ENCODE peak calls at places on chromosomes 6 and 20, in six cellular contexts. A is ovary, E is SK-N-SH, K is cardiac muscle cell, C is hepatocyte, S is right lobe of liver. X is an unnamed sample.

GRCh38 chr6:47147175-47147727 is 105.1 kb upstream of the ADGRF1 start:
- DNase-seq in S (no peak), E (no peak), A (no peak), C (no peak), K (no peak), X (no peak)

GRCh38 chr6:18720075-18720474 is 332.9 kb downstream of the RNF144B start:
- DNase-seq in C (no peak), A (no peak), K (no peak), E (no peak), S (no peak), X (no peak)

GRCh38 chr20:63769891-63770474 is 30.4 kb downstream of the SLC2A4RG start:
- DNase-seq in K (no peak), E (no peak), C (no peak), S (no peak), A (no peak), X (no peak)

GRCh38 chr6:85360794-85361642 is 88.9 kb upstream of the NT5E start:
- DNase-seq in E (no peak), K (peak), C (peak), S (no peak), A (peak), X (no peak)

GRCh38 chr6:36977470-36977941 is 8.5 kb downstream of the MTCH1 start:
- DNase-seq in E (no peak), K (no peak), C (no peak), A (no peak), S (no peak), X (no peak)

GRCh38 chr6:155301867-155302266 is 12.4 kb downstream of the TFB1M start:
- DNase-seq in S (no peak), K (peak), C (no peak), E (no peak), A (no peak), X (no peak)

GRCh38 chr6:163162874-163163213 is 251.7 kb upstream of the QKI start:
- DNase-seq in E (no peak), K (no peak), C (no peak), A (no peak), S (peak), X (no peak)

GRCh38 chr6:34696189-34696738 is 303 bp downstream of the ILRUN start:
- DNase-seq in C (peak), K (peak), E (no peak), S (no peak), A (no peak), X (peak)

GRCh38 chr20:14582855-14583254 is 245.4 kb upstream of the FLRT3 start:
- DNase-seq in A (no peak), S (no peak), K (no peak), C (no peak), E (no peak), X (no peak)

GRCh38 chr6:107679457-107679856 is 144.7 kb downstream of the SCML4 start:
- DNase-seq in C (no peak), A (peak), E (no peak), S (no peak), K (peak), X (no peak)

GRCh38 chr6:36929152-36929551 is 25.4 kb upstream of the PI16 start:
- DNase-seq in C (no peak), E (no peak), A (no peak), K (no peak), S (no peak), X (no peak)

GRCh38 chr6:41132254-41132653 is 21.9 kb downstream of the TREML1 start:
- DNase-seq in K (no peak), C (no peak), S (no peak), E (no peak), A (no peak), X (no peak)

GRCh38 chr6:84618046-84618752 is 146.2 kb downstream of the TBX18 start:
- DNase-seq in A (no peak), S (no peak), E (no peak), C (no peak), K (peak), X (no peak)

DNA sequence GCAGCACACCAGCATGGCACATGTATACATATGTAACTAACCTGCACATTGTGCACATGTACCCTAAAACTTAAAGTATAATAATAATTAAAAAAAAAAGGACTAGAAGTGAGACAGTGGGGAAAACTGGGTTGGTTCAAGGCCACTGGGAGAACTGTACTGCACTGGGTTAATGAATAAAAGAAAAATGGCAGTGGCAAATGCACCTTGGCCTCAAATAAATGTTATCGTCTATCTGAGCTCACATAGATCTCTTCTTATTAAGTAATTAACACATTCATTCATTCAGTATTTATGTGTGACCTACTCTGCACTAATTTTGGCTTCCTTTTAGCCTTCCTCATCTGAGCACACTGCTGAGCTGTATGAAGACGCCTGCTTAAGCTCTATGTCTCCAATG is 17.5 kb downstream of the CITED2 start:
- DNase-seq in S (no peak), C (no peak), K (no peak), E (no peak), A (no peak), X (no peak)
- H3K4me3 ChIP-seq in S (no peak), C (no peak), K (no peak), E (no peak), A (no peak), X (no peak)

GRCh38 chr6:21665436-21666199 is 72.1 kb downstream of the SOX4 start:
- DNase-seq in E (peak), K (no peak), S (no peak), A (peak), C (peak), X (no peak)

GRCh38 chr6:21664263-21665081 is 70.9 kb downstream of the SOX4 start:
- DNase-seq in C (peak), K (peak), A (peak), S (peak), E (no peak), X (no peak)

GRCh38 chr6:21666788-21667681 is 73.5 kb downstream of the SOX4 start:
- DNase-seq in A (peak), E (peak), K (peak), C (peak), S (no peak), X (no peak)

GRCh38 chr6:21665101-21665435 is 71.5 kb downstream of the SOX4 start:
- DNase-seq in E (no peak), S (no peak), A (no peak), K (peak), C (no peak), X (no peak)

GRCh38 chr6:21666200-21666671 is 72.7 kb downstream of the SOX4 start:
- DNase-seq in K (peak), C (peak), E (peak), A (peak), S (peak), X (no peak)
- H3K4me3 ChIP-seq in K (peak), C (peak), E (peak), A (peak), S (peak), X (peak)

GRCh38 chr20:47689726-47690125 is 95.6 kb downstream of the SULF2 start:
- DNase-seq in S (no peak), A (no peak), K (no peak), E (no peak), C (no peak), X (no peak)

GRCh38 chr20:47688385-47689381 is 96.6 kb downstream of the SULF2 start:
- DNase-seq in S (no peak), C (no peak), A (no peak), E (no peak), K (peak), X (no peak)

GRCh38 chr20:47687095-47687987 is 97.9 kb downstream of the SULF2 start:
- DNase-seq in A (no peak), S (no peak), E (no peak), K (no peak), C (no peak), X (no peak)

GRCh38 chr20:47694021-47694818 is 91.1 kb downstream of the SULF2 start:
- DNase-seq in A (no peak), K (no peak), C (no peak), E (no peak), S (no peak), X (no peak)

GRCh38 chr20:47691632-47692031 is 93.6 kb downstream of the SULF2 start:
- DNase-seq in S (no peak), C (no peak), A (no peak), K (peak), E (no peak), X (no peak)
- H3K4me3 ChIP-seq in S (no peak), C (no peak), A (no peak), K (no peak), E (no peak), X (no peak)

GRCh38 chr20:32823737-32824588 is 4.2 kb downstream of the MAPRE1 start:
- DNase-seq in K (peak), E (no peak), S (no peak), C (no peak), A (no peak), X (no peak)
- H3K4me3 ChIP-seq in K (no peak), E (no peak), S (no peak), C (no peak), A (no peak), X (no peak)

GRCh38 chr20:62606551-62607201 is 35.6 kb upstream of the SLCO4A1 start:
- DNase-seq in C (no peak), E (no peak), K (peak), S (peak), A (peak), X (no peak)
- H3K4me3 ChIP-seq in C (no peak), E (no peak), K (no peak), S (no peak), A (no peak), X (no peak)

DNA sequence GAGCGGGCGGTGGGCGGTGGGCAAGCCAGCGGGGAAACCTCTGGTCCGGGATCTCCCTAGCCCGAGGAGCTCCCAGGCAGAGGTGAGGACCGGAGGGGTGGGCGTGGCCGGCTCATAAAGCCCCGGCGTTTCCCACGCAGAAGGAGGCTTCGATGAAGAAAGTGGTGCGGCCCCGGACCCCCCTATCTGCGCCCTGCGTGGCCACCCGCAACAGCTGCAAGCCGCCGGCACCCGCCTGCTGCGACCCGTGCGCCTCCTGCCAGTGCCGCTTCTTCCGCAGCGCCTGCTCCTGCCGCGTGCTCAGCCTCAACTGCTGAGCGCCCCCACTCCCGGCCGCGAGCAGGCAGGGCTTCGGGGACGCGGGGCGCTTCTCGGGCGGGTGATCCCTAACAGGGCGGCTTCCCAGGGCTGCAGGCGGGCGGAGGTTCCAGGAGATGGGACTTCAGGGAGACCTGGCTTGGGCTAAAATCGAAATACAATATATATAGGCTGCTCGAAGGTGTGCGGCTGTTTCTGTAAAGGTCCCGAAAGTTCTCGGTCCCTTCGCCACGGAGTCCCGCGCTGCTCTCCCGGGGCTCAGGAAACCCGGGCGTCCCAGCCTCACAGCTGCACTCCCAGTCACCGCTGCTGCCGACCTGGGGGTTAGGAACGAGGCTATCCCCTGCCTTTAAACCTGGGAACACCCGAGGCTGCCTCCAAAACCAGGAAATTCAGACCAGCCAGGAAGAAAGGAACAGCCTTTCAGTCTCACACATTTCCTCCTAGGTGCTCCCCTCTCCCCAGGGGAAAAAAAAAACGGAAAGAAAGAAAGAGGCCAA is 27.8 kb downstream of the ASIP start:
- DNase-seq in E (no peak), A (peak), C (peak), S (peak), K (peak), X (peak)
- H3K4me3 ChIP-seq in E (no peak), A (peak), C (peak), S (peak), K (no peak), X (peak)

DNA sequence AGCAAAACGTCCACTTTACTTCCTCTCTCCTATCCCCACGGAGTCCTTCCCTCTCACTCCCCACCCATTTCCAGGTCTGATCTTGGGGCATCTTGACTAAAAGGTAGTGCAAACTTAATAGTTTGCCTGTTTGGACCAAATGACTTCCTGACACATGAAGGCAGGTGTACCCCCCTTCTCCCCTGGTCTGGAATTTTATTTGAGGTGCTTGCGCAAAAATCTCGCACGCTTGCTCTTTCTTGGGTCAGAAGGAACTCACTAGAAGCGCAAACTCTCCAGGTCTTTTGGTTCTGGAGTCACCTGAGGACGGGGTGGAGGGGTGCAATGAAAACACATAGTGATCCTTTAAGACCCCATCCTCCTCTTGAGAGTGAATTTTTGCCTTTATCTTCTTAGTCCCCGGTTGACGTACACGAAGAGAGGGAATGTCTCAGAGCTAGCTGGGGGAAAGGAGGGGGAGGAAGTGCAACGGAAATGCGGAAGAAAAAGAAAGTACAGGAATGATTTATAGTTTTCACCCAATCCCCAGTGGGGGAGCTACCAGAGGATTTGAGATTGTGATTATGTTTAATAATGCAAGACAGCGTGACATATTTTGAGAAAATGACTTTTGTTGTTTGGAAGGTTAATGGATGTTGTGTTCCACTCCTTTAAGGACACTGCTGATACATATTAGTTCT is 4.9 kb downstream of the ADGRB3 start:
- DNase-seq in E (no peak), A (no peak), S (no peak), K (peak), C (no peak), X (no peak)
- H3K4me3 ChIP-seq in E (no peak), A (peak), S (no peak), K (peak), C (peak), X (peak)

DNA sequence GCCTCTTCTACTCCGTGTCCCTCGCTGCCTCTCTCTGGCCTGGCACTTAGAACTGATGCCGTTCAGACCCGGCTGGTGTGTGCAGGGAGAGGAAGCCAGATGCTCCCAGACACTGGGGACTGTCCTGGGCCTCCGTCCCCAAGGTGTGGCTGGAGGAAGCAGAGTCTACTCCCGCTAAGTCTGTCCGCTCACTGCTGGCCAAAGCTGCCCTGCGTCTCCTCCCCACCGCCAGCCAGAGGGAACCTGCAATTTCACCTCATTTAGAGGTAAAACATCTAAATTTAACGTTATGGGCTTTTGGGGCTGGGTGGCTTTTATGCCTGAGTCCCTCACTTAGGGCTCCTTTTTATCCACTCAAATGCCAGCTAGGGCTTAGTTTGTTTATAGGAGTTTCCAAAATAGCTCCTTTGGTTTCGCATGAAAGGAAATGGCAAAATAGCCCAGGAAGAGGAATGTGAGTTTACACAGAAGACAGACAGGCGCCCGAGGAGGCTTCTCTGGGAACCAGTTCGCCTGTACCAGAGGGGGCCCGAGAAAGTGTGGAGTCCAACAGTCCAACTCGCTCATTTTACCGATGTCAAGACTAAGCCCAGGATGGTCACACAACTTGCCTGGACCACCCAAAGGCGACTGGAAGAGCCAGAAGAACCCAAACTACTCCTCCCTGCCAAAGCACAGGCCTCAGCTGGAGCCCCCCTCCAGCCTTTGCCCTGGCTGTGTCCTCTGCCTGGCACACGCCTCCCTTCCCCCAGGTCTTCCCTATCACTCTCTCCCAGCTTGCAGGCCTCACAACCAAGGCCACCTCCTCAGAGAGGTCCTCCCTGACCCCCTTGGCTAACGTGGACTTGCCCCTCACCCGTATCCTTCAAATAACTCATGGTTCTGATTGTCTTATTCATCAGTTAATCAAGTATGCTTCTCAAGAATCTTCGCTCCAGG is 54.5 kb downstream of the RIPOR3 start:
- DNase-seq in E (no peak), S (no peak), C (peak), K (no peak), A (no peak), X (no peak)
- H3K4me3 ChIP-seq in E (no peak), S (no peak), C (no peak), K (no peak), A (no peak), X (no peak)

GRCh38 chr6:142457638-142458406 is 156.0 kb downstream of the ADGRG6 start:
- DNase-seq in C (no peak), E (no peak), K (no peak), A (no peak), S (no peak), X (no peak)

GRCh38 chr6:142462260-142462659 is 160.5 kb downstream of the ADGRG6 start:
- DNase-seq in E (no peak), K (no peak), S (no peak), C (no peak), A (no peak), X (no peak)

GRCh38 chr6:142455957-142456589 is 154.3 kb downstream of the ADGRG6 start:
- DNase-seq in A (no peak), C (no peak), K (no peak), E (no peak), S (no peak), X (no peak)

GRCh38 chr6:142458857-142459256 is 157.1 kb downstream of the ADGRG6 start:
- DNase-seq in E (no peak), C (no peak), S (no peak), A (no peak), K (no peak), X (no peak)

GRCh38 chr6:142459267-142459666 is 157.5 kb downstream of the ADGRG6 start:
- DNase-seq in S (no peak), E (no peak), K (peak), A (no peak), C (no peak), X (no peak)
- H3K4me3 ChIP-seq in S (no peak), E (no peak), K (no peak), A (no peak), C (no peak), X (no peak)

DNA sequence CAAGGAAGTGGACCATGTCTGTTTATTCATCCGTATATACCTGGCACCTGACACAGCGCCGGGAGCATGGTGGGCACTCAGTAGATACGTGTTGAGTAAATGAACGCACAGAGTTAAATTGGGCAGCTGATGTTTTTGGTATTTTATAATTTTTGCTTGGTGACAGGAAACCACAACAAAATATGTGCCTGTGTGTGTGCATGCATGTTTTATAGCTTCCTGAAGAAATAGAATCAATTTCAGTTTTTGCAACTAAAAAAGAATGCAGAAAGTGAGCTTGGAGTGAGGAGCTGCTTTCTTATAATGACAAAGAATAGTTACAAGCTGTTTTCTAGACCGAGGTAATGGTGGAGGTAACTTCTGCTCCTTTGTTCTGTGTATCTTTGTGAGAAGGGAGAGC is 91.5 kb downstream of the PLCB4 start:
- DNase-seq in K (no peak), S (no peak), A (no peak), C (no peak), E (no peak), X (no peak)
- H3K4me3 ChIP-seq in K (no peak), S (no peak), A (no peak), C (no peak), E (no peak), X (no peak)

X was measured in suprapubic skin.